ENCODE peak calls at places on chromosomes 16 and 17, in four cellular contexts. Y, Z, N and D are unnamed samples.

GRCh38 chr16:57834936-57835335 is 32.6 kb upstream of the KIFC3 start:
- DNase-seq in Y (no peak), Z (no peak), N (no peak), D (no peak)

GRCh38 chr16:77043076-77043475 is 147.9 kb upstream of the MON1B start:
- DNase-seq in Y (no peak), Z (peak; percentile 50), N (no peak), D (no peak)

GRCh38 chr17:10936931-10937330 is 99.0 kb upstream of the PIRT start:
- DNase-seq in Y (no peak), Z (no peak), N (no peak), D (no peak)

GRCh38 chr16:74667215-74667765 is 613 bp upstream of the RFWD3 start:
- DNase-seq in Y (peak; percentile 51), Z (no peak), N (peak; percentile 14), D (peak; percentile 40)

GRCh38 chr16:79612207-79612606 is 11.7 kb upstream of the MAF start:
- DNase-seq in Y (no peak), Z (no peak), N (no peak), D (no peak)

GRCh38 chr17:30117548-30118155 is 1.0 kb downstream of the NSRP1 start:
- DNase-seq in Y (no peak), Z (no peak), N (no peak), D (no peak)

GRCh38 chr16:28276301-28276700 is 16.0 kb upstream of the SBK1 start:
- DNase-seq in Y (no peak), Z (no peak), N (no peak), D (no peak)

GRCh38 chr17:57563968-57564367 is 181.1 kb downstream of the CCDC182 start:
- DNase-seq in Y (no peak), Z (peak; percentile 99), N (no peak), D (peak; percentile 8)

GRCh38 chr16:58009856-58010416 is 8.7 kb downstream of the USB1 start:
- DNase-seq in Y (no peak), Z (no peak), N (no peak), D (no peak)